ENCODE peak calls at places on chromosomes 7 and 10, in nine cellular contexts. L, E, R, V, M, D, Y, S and J are unnamed samples.

GRCh38 chr7:139897422-139898085 is 68.5 kb downstream of the TBXAS1 start:
- ATAC-seq in D (no peak), S (no peak), E (no peak), R (no peak), L (no peak), Y (no peak), M (no peak), V (no peak), J (peak)

GRCh38 chr10:15485684-15486316 is 114.7 kb upstream of the FAM171A1 start:
- ATAC-seq in Y (no peak), R (no peak), S (peak), V (no peak), M (no peak), E (no peak), L (no peak), D (no peak), J (no peak)

GRCh38 chr10:70729763-70730357 is 55.3 kb downstream of the TBATA start:
- ATAC-seq in S (peak), M (no peak), E (no peak), R (no peak), V (no peak), Y (no peak), D (no peak), L (no peak), J (no peak)

GRCh38 chr7:125467996-125468854 is 538.6 kb upstream of the POT1 start:
- ATAC-seq in S (no peak), M (no peak), E (no peak), Y (no peak), D (no peak), R (no peak), L (no peak), V (peak), J (no peak)

GRCh38 chr10:132971448-132972148 is 29.2 kb upstream of the CFAP46 start:
- ATAC-seq in R (no peak), E (no peak), V (no peak), L (no peak), Y (no peak), D (no peak), M (no peak), S (no peak), J (no peak)

GRCh38 chr7:101165958-101166602 is 711 bp upstream of the VGF start:
- ATAC-seq in D (no peak), M (no peak), E (no peak), R (no peak), Y (no peak), L (no peak), S (no peak), V (no peak), J (no peak)

GRCh38 chr7:141563956-141564623 is 12.9 kb downstream of the AGK start:
- ATAC-seq in S (no peak), D (no peak), L (peak), R (peak), Y (no peak), M (peak), E (no peak), V (peak), J (no peak)

GRCh38 chr10:61296161-61296560 is 157.0 kb downstream of the TMEM26 start:
- ATAC-seq in M (no peak), E (no peak), R (no peak), S (no peak), D (no peak), Y (no peak), L (no peak), V (no peak), J (no peak)

GRCh38 chr7:146116452-146117219 is at the start of gene CNTNAP2:
- ATAC-seq in S (peak), E (peak), D (no peak), V (no peak), R (no peak), Y (no peak), M (no peak), L (no peak), J (no peak)

GRCh38 chr10:103193820-103194529 is 903 bp upstream of the NT5C2 start:
- ATAC-seq in L (no peak), R (no peak), D (no peak), Y (no peak), M (no peak), E (peak), V (no peak), S (no peak), J (peak)

GRCh38 chr10:16646474-16647059 is 124.9 kb upstream of the C1QL3 start:
- ATAC-seq in S (no peak), D (no peak), V (peak), Y (no peak), L (peak), M (peak), E (no peak), R (no peak), J (no peak)

GRCh38 chr7:132656846-132657776 is 80.8 kb upstream of the PLXNA4 start:
- ATAC-seq in R (no peak), M (peak), D (no peak), V (peak), Y (no peak), L (no peak), E (peak), S (no peak), J (peak)

GRCh38 chr10:22648547-22648961 is 65.8 kb downstream of the PIP4K2A start:
- ATAC-seq in M (no peak), V (peak), E (no peak), R (no peak), S (no peak), D (no peak), L (peak), Y (no peak), J (no peak)

GRCh38 chr10:123743441-123744225 is 77.5 kb downstream of the GPR26 start:
- ATAC-seq in R (no peak), E (no peak), M (no peak), D (no peak), L (no peak), S (no peak), Y (no peak), V (no peak), J (no peak)

GRCh38 chr7:83021032-83021431 is 141.7 kb downstream of the PCLO start:
- ATAC-seq in L (no peak), V (no peak), D (no peak), S (no peak), Y (no peak), M (no peak), E (no peak), R (no peak), J (no peak)

GRCh38 chr7:117036034-117036669 is 82.9 kb downstream of the ST7 start:
- ATAC-seq in Y (no peak), M (no peak), E (peak), R (no peak), S (no peak), V (no peak), L (no peak), D (no peak), J (no peak)

GRCh38 chr7:43873300-43873699 is 4.0 kb upstream of the MRPS24 start:
- ATAC-seq in D (peak), Y (peak), M (no peak), E (no peak), V (no peak), S (no peak), R (no peak), L (no peak), J (peak)

GRCh38 chr7:49692516-49692915 is 80.9 kb upstream of the VWC2 start:
- ATAC-seq in R (no peak), Y (no peak), V (no peak), S (no peak), E (no peak), D (no peak), L (no peak), M (no peak), J (no peak)

GRCh38 chr10:75014516-75015230 is 96.8 kb upstream of the SAMD8 start:
- ATAC-seq in D (peak), V (peak), S (no peak), M (peak), L (peak), Y (no peak), E (no peak), R (peak), J (no peak)

GRCh38 chr7:101624246-101625000 is 4.7 kb downstream of the MYL10 start:
- ATAC-seq in S (no peak), M (no peak), L (no peak), Y (no peak), E (no peak), D (no peak), R (no peak), V (no peak), J (no peak)

GRCh38 chr7:121172484-121172883 is 156.3 kb upstream of the WNT16 start:
- ATAC-seq in R (no peak), S (no peak), L (no peak), M (no peak), E (no peak), Y (no peak), D (no peak), V (no peak), J (no peak)

GRCh38 chr10:24866615-24867583 is 85.5 kb downstream of the PRTFDC1 start:
- ATAC-seq in E (peak), R (no peak), V (no peak), D (peak), S (peak), Y (peak), M (peak), L (peak), J (peak)

GRCh38 chr7:112084506-112084905 is 121.7 kb downstream of the DOCK4 start:
- ATAC-seq in D (no peak), L (no peak), S (peak), M (no peak), Y (peak), E (peak), R (no peak), V (peak), J (no peak)

GRCh38 chr10:69407621-69408301 is 9.0 kb downstream of the TACR2 start:
- ATAC-seq in V (no peak), S (no peak), L (no peak), Y (no peak), R (no peak), M (no peak), E (peak), D (peak), J (peak)

GRCh38 chr10:117254338-117254737 is 13.4 kb downstream of the SLC18A2 start:
- ATAC-seq in E (no peak), L (no peak), S (no peak), M (no peak), D (no peak), V (no peak), Y (no peak), R (no peak), J (no peak)

GRCh38 chr10:110724937-110725336 is 80.8 kb downstream of the RBM20 start:
- ATAC-seq in R (no peak), D (peak), E (no peak), V (no peak), Y (peak), M (no peak), L (no peak), S (peak), J (no peak)

GRCh38 chr10:118745056-118745455 is 9.7 kb downstream of the CACUL1 start:
- ATAC-seq in E (no peak), Y (no peak), L (no peak), R (no peak), M (no peak), V (no peak), S (no peak), D (no peak), J (no peak)

GRCh38 chr7:44096326-44096881 is 7.7 kb upstream of the AEBP1 start:
- ATAC-seq in E (no peak), L (no peak), M (no peak), R (no peak), Y (no peak), V (peak), D (no peak), S (no peak), J (no peak)

GRCh38 chr10:6647811-6648526 is 67.9 kb upstream of the PRKCQ start:
- ATAC-seq in M (peak), Y (peak), E (peak), V (peak), D (peak), L (peak), R (peak), S (no peak), J (peak)

GRCh38 chr7:133941496-133941895 is 185.6 kb upstream of the LRGUK start:
- ATAC-seq in S (no peak), E (no peak), D (no peak), R (no peak), M (no peak), Y (no peak), V (no peak), L (no peak), J (no peak)

GRCh38 chr7:106618480-106618879 is 42.5 kb downstream of the CCDC71L start:
- ATAC-seq in E (peak), R (no peak), D (no peak), Y (no peak), S (peak), V (no peak), M (no peak), L (no peak), J (no peak)

GRCh38 chr7:100682228-100682741 is 8.7 kb downstream of the GNB2 start:
- ATAC-seq in R (no peak), D (no peak), L (no peak), V (no peak), Y (no peak), M (peak), S (no peak), E (no peak), J (no peak)